ENCODE peak calls at places on chromosomes 4 and X, in six cellular contexts. C, K, P, F, Y and W are unnamed samples.
A peak's percentile ranks its signal among the peaks of the same experiment; 100 is the strongest.

GRCh38 chr4:15562623-15563022 is 92.5 kb downstream of the FBXL5 start:
- DNase-seq in F (no peak), K (no peak), C (no peak), Y (no peak), P (no peak), W (no peak)

GRCh38 chr4:87819281-87819919 is 13.4 kb upstream of the MEPE start:
- DNase-seq in F (no peak), Y (no peak), K (peak; percentile 29), P (peak; percentile 9), C (no peak), W (peak; percentile 74)

GRCh38 chr4:1578968-1579833 is 104.9 kb downstream of the FAM53A start:
- DNase-seq in F (peak; percentile 65), P (no peak), K (peak; percentile 82), Y (no peak), C (peak; percentile 91), W (no peak)

GRCh38 chr4:147453561-147454141 is 27.2 kb upstream of the EDNRA start:
- DNase-seq in Y (no peak), P (no peak), C (no peak), F (peak; percentile 39), K (no peak), W (no peak)

GRCh38 chrX:80765226-80765625 is 44.5 kb downstream of the BRWD3 start:
- DNase-seq in C (no peak), K (no peak), F (no peak), P (peak; percentile 4), Y (no peak), W (peak; percentile 5)

GRCh38 chr4:147327322-147327721 is 153.6 kb upstream of the EDNRA start:
- DNase-seq in Y (no peak), C (no peak), F (no peak), P (no peak), K (no peak), W (no peak)

GRCh38 chr4:169000315-169000714 is 9.7 kb downstream of the CBR4 start:
- DNase-seq in K (no peak), P (no peak), Y (no peak), F (no peak), C (no peak), W (no peak)

GRCh38 chr4:111748157-111748556 is 397.1 kb upstream of the FAM241A start:
- DNase-seq in F (no peak), Y (no peak), P (no peak), K (no peak), C (no peak), W (no peak)

GRCh38 chr4:110533940-110534339 is 58.0 kb downstream of the ENPEP start:
- DNase-seq in C (no peak), P (peak; percentile 74), Y (no peak), K (no peak), F (peak; percentile 72), W (no peak)

GRCh38 chrX:103329991-103330390 is at the start of gene TCEAL7:
- DNase-seq in F (no peak), C (peak; percentile 81), P (no peak), Y (no peak), K (no peak), W (no peak)

GRCh38 chrX:17414839-17415238 is 39.8 kb downstream of the NHS start:
- DNase-seq in K (no peak), P (no peak), C (no peak), F (no peak), Y (no peak), W (no peak)

GRCh38 chrX:17413228-17413627 is 38.2 kb downstream of the NHS start:
- DNase-seq in K (no peak), C (no peak), F (peak; percentile 32), P (no peak), Y (no peak), W (no peak)

GRCh38 chrX:17412692-17413091 is 37.7 kb downstream of the NHS start:
- DNase-seq in P (no peak), C (peak; percentile 14), K (no peak), Y (no peak), F (peak; percentile 69), W (no peak)

GRCh38 chrX:17415242-17415815 is 40.3 kb downstream of the NHS start:
- DNase-seq in K (no peak), Y (no peak), P (no peak), F (no peak), C (no peak), W (no peak)

GRCh38 chrX:17414057-17414658 is 39.2 kb downstream of the NHS start:
- DNase-seq in Y (no peak), P (no peak), F (no peak), K (no peak), C (no peak), W (no peak)
- TF ChIP-seq YY1 in Y (no peak), P (no peak), F (no peak), K (no peak), C (no peak), W (no peak)

GRCh38 chr4:117447925-117448324 is 362.5 kb upstream of the TRAM1L1 start:
- DNase-seq in P (peak; percentile 12), C (no peak), F (no peak), K (no peak), Y (peak; percentile 17), W (no peak)
- TF ChIP-seq YY1 in P (no peak), C (no peak), F (no peak), K (no peak), Y (no peak), W (no peak)

GRCh38 chr4:185500576-185500975 is 29.0 kb upstream of the CCDC110 start:
- DNase-seq in Y (no peak), K (no peak), F (no peak), P (no peak), C (no peak), W (no peak)
- TF ChIP-seq YY1 in Y (no peak), K (no peak), F (no peak), P (no peak), C (no peak), W (no peak)

GRCh38 chrX:107686792-107687191 is 58.5 kb downstream of the PRPS1 start:
- DNase-seq in K (no peak), F (no peak), C (no peak), Y (no peak), P (no peak), W (no peak)
- TF ChIP-seq YY1 in K (no peak), F (no peak), C (no peak), Y (no peak), P (no peak), W (no peak)